ENCODE peak calls at places on chromosomes 3 and 15, in eight cellular contexts. P, H, B, M, C, F, W and R are unnamed samples.

GRCh38 chr3:38662544-38662943 is 13.1 kb upstream of the SCN5A start:
- DNase-seq in P (no peak), H (no peak), B (no peak), M (no peak), C (no peak), F (no peak), W (no peak), R (peak)

GRCh38 chr3:146088840-146089239 is 72.1 kb downstream of the PLOD2 start:
- DNase-seq in P (no peak), H (no peak), B (no peak), M (no peak), C (no peak), F (no peak), W (no peak), R (no peak)

GRCh38 chr3:77227567-77227966 is 187.7 kb downstream of the ROBO2 start:
- DNase-seq in P (no peak), H (no peak), B (no peak), M (no peak), C (no peak), F (no peak), W (no peak), R (no peak)

GRCh38 chr3:105836533-105836932 is 32.3 kb downstream of the CBLB start:
- DNase-seq in P (no peak), H (no peak), B (no peak), M (no peak), C (no peak), F (no peak), W (no peak), R (no peak)

GRCh38 chr3:33490641-33491241 is 50.5 kb upstream of the UBP1 start:
- DNase-seq in P (no peak), H (no peak), B (no peak), M (no peak), C (no peak), F (no peak), W (no peak), R (peak)

GRCh38 chr3:147554332-147554731 is 145.2 kb downstream of the ZIC1 start:
- DNase-seq in P (no peak), H (no peak), B (no peak), M (no peak), C (no peak), F (no peak), W (no peak), R (no peak)

GRCh38 chr3:48157950-48158376 is 30.3 kb downstream of the CDC25A start:
- DNase-seq in P (peak), H (peak), B (peak), M (peak), C (no peak), F (peak), W (peak), R (peak)

GRCh38 chr3:39404943-39405686 is 1.4 kb upstream of the RPSA start:
- DNase-seq in P (no peak), H (no peak), B (no peak), M (no peak), C (no peak), F (no peak), W (no peak), R (no peak)

GRCh38 chr3:107710851-107711250 is 188.1 kb downstream of the BBX start:
- DNase-seq in P (no peak), H (peak), B (peak), M (peak), C (no peak), F (peak), W (no peak), R (no peak)

GRCh38 chr3:187958432-187959003 is 195.4 kb upstream of the LPP start:
- DNase-seq in P (no peak), H (peak), B (no peak), M (no peak), C (no peak), F (no peak), W (no peak), R (peak)

GRCh38 chr15:32905481-32905880 is 187.7 kb downstream of the GREM1 start:
- DNase-seq in P (no peak), H (no peak), B (no peak), M (no peak), C (no peak), F (no peak), W (no peak), R (no peak)

DNA sequence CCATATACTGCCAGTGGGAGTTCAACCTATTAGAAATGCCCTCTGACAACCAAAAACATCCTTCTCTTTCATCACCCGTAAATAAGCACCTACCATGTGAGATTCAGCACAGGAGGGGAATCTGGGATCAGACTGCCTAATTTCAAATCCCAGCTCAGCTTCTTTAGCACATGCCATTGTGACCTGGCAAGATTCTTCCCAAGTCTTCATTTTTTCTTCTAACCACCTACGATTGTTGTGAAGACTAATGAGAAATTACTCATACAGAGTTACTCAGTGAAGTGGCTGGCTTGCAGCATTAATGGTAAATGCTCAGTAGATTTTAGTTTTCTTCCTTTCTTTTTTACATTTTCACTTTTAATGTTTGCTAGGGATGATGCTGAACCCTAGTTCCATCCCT is 176.7 kb downstream of the PDZRN3 start:
- DNase-seq in P (no peak), H (no peak), B (no peak), M (no peak), C (no peak), F (no peak), W (no peak), R (no peak)
- H3K27ac ChIP-seq in P (no peak), H (no peak), B (no peak), M (no peak), C (no peak), F (no peak), W (no peak), R (no peak)

GRCh38 chr15:58442122-58442521 is 10.3 kb downstream of the LIPC start:
- DNase-seq in P (no peak), H (no peak), B (peak), M (no peak), C (peak), F (no peak), W (no peak), R (peak)

GRCh38 chr15:58443291-58443690 is 11.5 kb downstream of the LIPC start:
- DNase-seq in P (no peak), H (no peak), B (no peak), M (no peak), C (no peak), F (no peak), W (no peak), R (no peak)

GRCh38 chr15:58440181-58440910 is 8.6 kb downstream of the LIPC start:
- DNase-seq in P (no peak), H (peak), B (peak), M (peak), C (peak), F (no peak), W (peak), R (peak)

GRCh38 chr15:58440922-58441321 is 9.1 kb downstream of the LIPC start:
- DNase-seq in P (no peak), H (peak), B (no peak), M (no peak), C (peak), F (peak), W (peak), R (peak)

DNA sequence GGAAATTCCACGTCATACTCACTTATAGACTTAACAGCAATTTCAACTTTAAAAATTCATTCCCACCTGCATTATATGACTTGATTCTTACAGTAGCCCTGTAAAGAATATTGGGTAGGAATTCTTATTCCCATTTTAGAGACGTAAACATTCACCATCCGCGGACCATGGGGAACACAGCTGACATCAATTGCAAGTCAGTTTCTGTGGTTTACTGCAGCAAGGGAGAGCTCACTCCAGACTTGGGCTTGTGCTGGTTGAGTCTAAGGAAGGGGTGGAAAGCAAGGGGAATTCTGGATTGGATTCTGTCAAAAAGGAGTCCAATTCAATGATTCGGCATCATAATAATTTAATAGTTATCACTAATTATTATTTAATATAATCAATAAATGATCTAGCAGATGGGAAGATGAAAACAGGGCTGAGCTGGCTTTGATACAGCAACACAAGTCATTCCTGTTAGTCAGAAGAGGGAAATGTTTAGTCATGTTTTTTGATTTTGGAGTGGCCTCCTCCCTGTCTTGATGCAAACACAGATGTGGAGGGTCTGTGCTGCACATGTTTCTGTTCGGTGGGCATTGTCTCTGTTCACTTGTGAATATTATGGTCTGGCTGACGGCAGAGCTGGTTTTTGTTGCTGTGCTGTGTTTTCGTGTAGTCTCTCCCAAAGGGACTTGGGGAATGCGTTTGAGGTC is 9.7 kb downstream of the LIPC start:
- DNase-seq in P (no peak), H (no peak), B (peak), M (no peak), C (no peak), F (no peak), W (no peak), R (peak)
- H3K27ac ChIP-seq in P (no peak), H (peak), B (peak), M (peak), C (peak), F (peak), W (peak), R (peak)

DNA sequence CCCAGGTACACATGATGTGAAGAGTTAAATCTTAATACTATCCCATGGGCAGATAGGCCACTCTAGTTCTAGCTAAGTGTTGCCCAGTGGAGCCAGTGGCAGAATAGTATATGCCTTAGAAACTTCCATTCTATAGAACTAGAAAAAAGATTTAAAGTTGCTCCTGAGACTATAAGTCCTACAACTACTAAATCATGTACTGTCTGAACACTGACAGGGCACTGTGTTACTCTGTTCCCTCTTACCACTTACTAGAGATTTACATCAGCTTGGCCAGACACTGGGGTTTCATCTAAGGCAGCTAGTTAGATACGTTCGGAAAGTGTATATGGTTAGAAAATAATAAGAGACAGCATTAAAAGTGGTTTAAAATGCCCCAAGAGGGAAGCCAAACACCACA is 97.1 kb downstream of the FBN1 start:
- DNase-seq in P (no peak), H (no peak), B (no peak), M (no peak), C (no peak), F (no peak), W (no peak), R (no peak)
- H3K27ac ChIP-seq in P (no peak), H (no peak), B (no peak), M (peak), C (no peak), F (no peak), W (no peak), R (no peak)

DNA sequence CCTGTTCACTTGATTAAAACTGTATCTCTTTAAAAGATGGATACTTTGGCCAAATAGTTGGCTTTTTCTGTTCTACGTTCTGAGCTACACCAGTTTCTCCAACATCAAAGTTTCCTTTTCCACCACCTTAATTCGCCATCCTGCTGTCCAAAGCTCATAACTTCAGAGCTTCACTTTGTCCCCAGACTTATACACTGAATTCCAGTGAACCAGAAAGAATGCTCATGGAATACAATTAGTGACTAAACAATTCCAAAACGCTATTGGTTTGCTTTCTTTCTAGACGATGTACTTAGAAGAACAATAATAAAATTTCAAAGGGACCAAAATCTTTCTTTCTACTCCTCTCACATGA is 23.2 kb downstream of the GPR15 start:
- DNase-seq in P (no peak), H (no peak), B (no peak), M (no peak), C (no peak), F (no peak), W (no peak), R (no peak)
- H3K27ac ChIP-seq in P (no peak), H (no peak), B (no peak), M (no peak), C (no peak), F (no peak), W (no peak), R (no peak)

GRCh38 chr3:6622712-6623111 is 238.2 kb upstream of the GRM7 start:
- DNase-seq in P (no peak), H (no peak), B (no peak), M (no peak), C (no peak), F (no peak), W (no peak), R (no peak)

DNA sequence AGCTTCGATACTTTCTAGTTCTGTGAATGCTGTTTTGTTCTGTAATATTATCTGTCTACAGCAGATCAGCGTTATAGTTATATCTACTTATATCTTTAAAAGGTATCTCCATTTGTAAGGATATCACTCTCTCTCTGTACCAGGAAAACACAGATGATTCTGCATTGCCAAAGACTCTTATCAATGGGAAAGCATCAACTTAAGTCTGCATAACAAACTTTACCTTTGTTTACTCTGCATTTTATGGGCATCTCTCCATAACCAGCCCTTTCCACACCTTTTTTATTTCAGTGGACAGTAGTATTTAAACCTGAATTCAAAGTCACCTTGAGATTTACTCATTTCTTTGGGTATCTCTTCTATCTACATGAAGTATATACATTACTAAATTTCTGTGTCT is 238.7 kb upstream of the GRM7 start:
- DNase-seq in P (no peak), H (no peak), B (no peak), M (no peak), C (no peak), F (no peak), W (no peak), R (no peak)
- H3K27ac ChIP-seq in P (no peak), H (no peak), B (no peak), M (no peak), C (no peak), F (no peak), W (no peak), R (no peak)

GRCh38 chr3:52090131-52090548 is 33.8 kb upstream of the DUSP7 start:
- DNase-seq in P (no peak), H (peak), B (peak), M (peak), C (no peak), F (no peak), W (no peak), R (no peak)
- H3K27ac ChIP-seq in P (peak), H (no peak), B (peak), M (peak), C (peak), F (peak), W (no peak), R (no peak)

DNA sequence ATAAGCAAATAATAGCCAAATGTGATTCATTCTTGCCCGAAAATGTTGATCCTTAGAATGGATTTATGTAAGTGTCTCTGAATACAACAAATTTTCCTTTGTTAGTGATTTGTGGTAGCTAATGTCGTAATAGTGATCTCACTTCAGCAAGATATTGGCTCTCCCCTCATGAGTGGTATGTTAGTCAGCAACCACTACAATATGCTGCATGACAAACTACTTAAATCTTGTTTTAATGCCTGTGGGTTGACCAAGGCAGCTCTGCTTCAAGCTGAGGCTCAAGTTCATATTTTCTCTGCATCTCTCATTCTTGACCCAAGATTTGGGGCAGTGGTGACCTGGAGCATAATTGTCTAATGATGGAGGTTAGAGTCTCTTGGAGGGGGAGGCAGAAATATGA is 49.8 kb upstream of the GALNT15 start:
- DNase-seq in P (no peak), H (no peak), B (no peak), M (no peak), C (peak), F (no peak), W (no peak), R (no peak)
- H3K27ac ChIP-seq in P (no peak), H (no peak), B (no peak), M (no peak), C (peak), F (no peak), W (no peak), R (no peak)

GRCh38 chr3:23594897-23595670 is 210.7 kb upstream of the UBE2E1 start:
- DNase-seq in P (no peak), H (no peak), B (no peak), M (no peak), C (no peak), F (no peak), W (no peak), R (no peak)
- H3K27ac ChIP-seq in P (no peak), H (no peak), B (no peak), M (no peak), C (no peak), F (no peak), W (no peak), R (no peak)